ENCODE peak calls at places on chromosomes 11 and 22, in ten cellular contexts. U is C1 segment of cervical spinal cord; C is Daoy; E is stimulated activated CD4-positive, alpha-beta T cell treated with anti-CD3 and anti-CD28 coated beads, Interleukin-4, amount 100 ng/mL, for 48 hours; R is NCI-H1092 treated with DMSO at 0.1 percent for 48 hours; P is OCI-LY7; I is NCI-H748 treated with DMSO at 0.1 percent for 48 hours; A is brain microvascular endothelial cell; M is A549; V is T-helper 1 cell. F is an unnamed sample.

GRCh38 chr11:47020793-47021624 is 84.4 kb downstream of the CSTPP1 start:
- DNase-seq in U (no peak), C (no peak), E (no peak), R (peak; percentile 44), P (no peak), I (peak; percentile 26), A (no peak), M (no peak), V (no peak), F (no peak)

GRCh38 chr11:32015435-32015834 is 75.4 kb upstream of the RCN1 start:
- DNase-seq in U (no peak), C (no peak), E (no peak), R (peak; percentile 26), P (no peak), I (no peak), A (no peak), M (no peak), V (no peak), F (no peak)

GRCh38 chr11:128933481-128934178 is 9.0 kb downstream of the TP53AIP1 start:
- DNase-seq in U (no peak), C (no peak), E (no peak), R (no peak), P (no peak), I (no peak), A (no peak), M (no peak), V (no peak), F (no peak)

GRCh38 chr22:41798736-41799135 is 1.7 kb upstream of the CCDC134 start:
- DNase-seq in U (no peak), C (no peak), E (no peak), R (no peak), P (no peak), I (no peak), A (no peak), M (no peak), V (no peak), F (no peak)

GRCh38 chr11:35045219-35045819 is 93.7 kb upstream of the CD44 start:
- DNase-seq in U (no peak), C (no peak), E (peak; percentile 20), R (no peak), P (no peak), I (peak; percentile 75), A (no peak), M (no peak), V (peak; percentile 57), F (no peak)

GRCh38 chr11:105732611-105733010 is 122.7 kb downstream of the GRIA4 start:
- DNase-seq in U (no peak), C (no peak), E (no peak), R (no peak), P (no peak), I (no peak), A (no peak), M (no peak), V (no peak), F (no peak)

GRCh38 chr22:25054943-25055511 is 102.5 kb downstream of the KIAA1671 start:
- DNase-seq in U (peak; percentile 26), C (peak; percentile 55), E (peak; percentile 61), R (no peak), P (no peak), I (no peak), A (no peak), M (no peak), V (no peak), F (no peak)

GRCh38 chr11:95520765-95521542 is 268.6 kb downstream of the FAM76B start:
- DNase-seq in U (no peak), C (peak; percentile 81), E (no peak), R (no peak), P (no peak), I (no peak), A (no peak), M (no peak), V (no peak), F (peak; percentile 14)

GRCh38 chr11:14587203-14587602 is 56.4 kb upstream of the PDE3B start:
- DNase-seq in U (no peak), C (no peak), E (no peak), R (no peak), P (no peak), I (no peak), A (no peak), M (no peak), V (no peak), F (peak; percentile 6)

GRCh38 chr22:43796567-43796966 is 15.5 kb downstream of the EFCAB6 start:
- DNase-seq in U (no peak), C (no peak), E (no peak), R (no peak), P (no peak), I (no peak), A (peak; percentile 34), M (no peak), V (no peak), F (peak; percentile 32)

GRCh38 chr11:2126520-2127085 is 12.6 kb downstream of the IGF2 start:
- DNase-seq in U (no peak), C (no peak), E (no peak), R (no peak), P (no peak), I (no peak), A (no peak), M (no peak), V (no peak), F (no peak)

GRCh38 chr11:59769086-59769485 is 13.9 kb downstream of the STX3 start:
- DNase-seq in U (no peak), C (no peak), E (no peak), R (no peak), P (no peak), I (no peak), A (no peak), M (no peak), V (no peak), F (no peak)

GRCh38 chr11:61599968-61600710 is 19.3 kb upstream of the SYT7 start:
- DNase-seq in U (no peak), C (no peak), E (no peak), R (no peak), P (no peak), I (no peak), A (no peak), M (no peak), V (no peak), F (no peak)

GRCh38 chr11:107157809-107158187 is 139.5 kb upstream of the GUCY1A2 start:
- DNase-seq in U (no peak), C (no peak), E (no peak), R (no peak), P (no peak), I (no peak), A (no peak), M (no peak), V (no peak), F (no peak)

GRCh38 chr22:24184057-24184798 is 2.9 kb downstream of the SUSD2 start:
- DNase-seq in U (no peak), C (no peak), E (no peak), R (no peak), P (no peak), I (no peak), A (no peak), M (no peak), V (no peak), F (no peak)

GRCh38 chr11:3370268-3370870 is 8.6 kb downstream of the ZNF195 start:
- DNase-seq in U (no peak), C (no peak), E (no peak), R (no peak), P (no peak), I (no peak), A (no peak), M (no peak), V (no peak), F (no peak)

GRCh38 chr11:2731285-2732125 is 31.7 kb upstream of the KCNQ1OT1 start:
- DNase-seq in U (no peak), C (no peak), E (no peak), R (no peak), P (no peak), I (no peak), A (no peak), M (no peak), V (no peak), F (no peak)

GRCh38 chr22:38239101-38239761 is 33.6 kb downstream of the TMEM184B start:
- DNase-seq in U (no peak), C (peak; percentile 87), E (no peak), R (peak; percentile 64), P (no peak), I (no peak), A (peak; percentile 85), M (peak; percentile 40), V (no peak), F (no peak)

GRCh38 chr22:47558828-47559700 is 796.6 kb downstream of the TBC1D22A start:
- DNase-seq in U (no peak), C (no peak), E (no peak), R (no peak), P (no peak), I (no peak), A (no peak), M (no peak), V (no peak), F (no peak)

GRCh38 chr11:110472858-110473257 is 43.1 kb downstream of the FDX1 start:
- DNase-seq in U (no peak), C (peak; percentile 11), E (no peak), R (no peak), P (no peak), I (no peak), A (peak; percentile 38), M (no peak), V (no peak), F (peak; percentile 16)

GRCh38 chr11:101446238-101446637 is 137.6 kb downstream of the TRPC6 start:
- DNase-seq in U (no peak), C (no peak), E (no peak), R (no peak), P (no peak), I (no peak), A (peak; percentile 69), M (no peak), V (no peak), F (no peak)